ENCODE peak calls at places on chromosomes 4 and X, in four cellular contexts. One of them, this sample, is unnamed.

GRCh38 chrX:130625381-130625780 is 223.6 kb downstream of the RBMX2 start:
- DNase-seq in HCT116: no peak
- DNase-seq in GM23248: no peak
- DNase-seq in A549: no peak
- DNase-seq in this sample: no peak

GRCh38 chrX:15177316-15177715 is 92.6 kb downstream of the ASB9 start:
- DNase-seq in HCT116: no peak
- DNase-seq in A549: no peak
- DNase-seq in GM23248: no peak
- DNase-seq in this sample: no peak

GRCh38 chr4:65510976-65511375 is 159.3 kb downstream of the EPHA5 start:
- DNase-seq in GM23248: peak
- DNase-seq in A549: no peak
- DNase-seq in HCT116: no peak
- DNase-seq in this sample: peak

GRCh38 chrX:15563056-15563455 is 37.7 kb downstream of the ACE2 start:
- DNase-seq in HCT116: no peak
- DNase-seq in A549: no peak
- DNase-seq in GM23248: no peak
- DNase-seq in this sample: no peak

GRCh38 chr4:108215055-108215454 is 46.3 kb upstream of the LEF1 start:
- DNase-seq in A549: no peak
- DNase-seq in HCT116: no peak
- DNase-seq in GM23248: no peak
- DNase-seq in this sample: no peak

GRCh38 chr4:122456228-122457106 is at the start of gene IL2:
- DNase-seq in A549: no peak
- DNase-seq in GM23248: no peak
- DNase-seq in HCT116: no peak
- DNase-seq in this sample: no peak

GRCh38 chr4:6204871-6205583 is 4.7 kb upstream of the JAKMIP1 start:
- DNase-seq in HCT116: no peak
- DNase-seq in GM23248: no peak
- DNase-seq in A549: no peak
- DNase-seq in this sample: no peak

GRCh38 chrX:134636859-134637258 is 21.4 kb downstream of the PLAC1 start:
- DNase-seq in A549: no peak
- DNase-seq in HCT116: no peak
- DNase-seq in GM23248: peak
- DNase-seq in this sample: no peak

GRCh38 chr4:87555751-87556619 is 26.8 kb upstream of the SPARCL1 start:
- DNase-seq in GM23248: peak
- DNase-seq in A549: peak
- DNase-seq in HCT116: no peak
- DNase-seq in this sample: peak

GRCh38 chrX:5409106-5409505 is 819.6 kb downstream of the NLGN4X start:
- DNase-seq in HCT116: no peak
- DNase-seq in GM23248: no peak
- DNase-seq in A549: no peak
- DNase-seq in this sample: no peak

GRCh38 chr4:14856076-14856926 is 146.0 kb upstream of the CPEB2 start:
- DNase-seq in A549: peak
- DNase-seq in GM23248: peak
- DNase-seq in HCT116: peak
- DNase-seq in this sample: peak

GRCh38 chr4:15110120-15110571 is 107.9 kb downstream of the CPEB2 start:
- DNase-seq in GM23248: no peak
- DNase-seq in A549: no peak
- DNase-seq in HCT116: no peak
- DNase-seq in this sample: no peak

GRCh38 chr4:125750399-125750798 is 435.6 kb downstream of the FAT4 start:
- DNase-seq in GM23248: peak
- DNase-seq in A549: no peak
- DNase-seq in HCT116: no peak
- DNase-seq in this sample: peak

GRCh38 chrX:126489141-126489540 is 63.5 kb downstream of the DCAF12L1 start:
- DNase-seq in A549: no peak
- DNase-seq in GM23248: no peak
- DNase-seq in HCT116: no peak
- DNase-seq in this sample: no peak

GRCh38 chrX:30713061-30713525 is 59.9 kb downstream of the GK start:
- DNase-seq in HCT116: peak
- DNase-seq in GM23248: peak
- DNase-seq in A549: peak
- DNase-seq in this sample: no peak

GRCh38 chrX:49273181-49273727 is 3.7 kb downstream of the PPP1R3F start:
- DNase-seq in A549: no peak
- DNase-seq in HCT116: no peak
- DNase-seq in GM23248: no peak
- DNase-seq in this sample: peak

GRCh38 chr4:158778065-158778711 is 9.4 kb downstream of the FNIP2 start:
- DNase-seq in HCT116: no peak
- DNase-seq in A549: no peak
- DNase-seq in GM23248: no peak
- DNase-seq in this sample: no peak

GRCh38 chrX:7146026-7146702 is 1.3 kb upstream of the STS start:
- DNase-seq in HCT116: no peak
- DNase-seq in A549: peak
- DNase-seq in GM23248: peak
- DNase-seq in this sample: no peak

GRCh38 chrX:85391879-85392238 is 12.4 kb upstream of the POF1B start:
- DNase-seq in HCT116: no peak
- DNase-seq in A549: no peak
- DNase-seq in GM23248: no peak
- DNase-seq in this sample: no peak

GRCh38 chr4:159541143-159541542 is 438.3 kb downstream of the RAPGEF2 start:
- DNase-seq in GM23248: no peak
- DNase-seq in HCT116: no peak
- DNase-seq in A549: no peak
- DNase-seq in this sample: no peak

GRCh38 chr4:140238353-140239041 is 84.5 kb upstream of the MAML3 start:
- DNase-seq in GM23248: peak
- DNase-seq in HCT116: no peak
- DNase-seq in A549: no peak
- DNase-seq in this sample: peak

GRCh38 chr4:24956763-24957162 is 43.9 kb upstream of the CCDC149 start:
- DNase-seq in A549: no peak
- DNase-seq in GM23248: no peak
- DNase-seq in HCT116: no peak
- DNase-seq in this sample: no peak

GRCh38 chrX:97167333-97167732 is 283.6 kb downstream of the RPA4 start:
- DNase-seq in A549: no peak
- DNase-seq in GM23248: no peak
- DNase-seq in HCT116: no peak
- DNase-seq in this sample: no peak
- H3K4me2 ChIP-seq in A549: no peak
- H3K4me2 ChIP-seq in GM23248: no peak
- H3K4me2 ChIP-seq in HCT116: no peak
- H3K4me2 ChIP-seq in this sample: no peak

DNA sequence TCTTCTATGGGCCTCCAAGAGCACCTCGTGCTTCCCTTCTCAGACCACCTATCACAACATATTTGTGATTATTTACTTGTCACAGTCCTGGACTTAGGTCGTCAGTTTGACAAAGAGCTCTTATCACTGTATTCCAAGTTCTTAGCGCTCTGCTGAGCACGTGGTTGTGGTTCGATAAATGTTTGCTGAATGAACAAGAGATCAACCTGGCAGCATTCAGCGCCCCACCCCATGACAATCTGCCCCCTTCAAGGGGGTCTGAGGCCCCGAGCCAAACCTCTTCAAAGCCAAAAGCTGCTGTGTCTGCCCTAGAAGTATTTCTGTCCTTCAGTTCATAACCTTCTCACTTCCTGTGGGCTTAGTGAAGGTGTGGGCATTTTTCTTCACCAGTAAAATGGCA is 15.0 kb downstream of the RPS4X start:
- DNase-seq in GM23248: no peak
- DNase-seq in A549: no peak
- DNase-seq in HCT116: no peak
- DNase-seq in this sample: no peak
- H3K4me2 ChIP-seq in GM23248: no peak
- H3K4me2 ChIP-seq in A549: no peak
- H3K4me2 ChIP-seq in HCT116: no peak
- H3K4me2 ChIP-seq in this sample: no peak

GRCh38 chr4:138192113-138192512 is 50.0 kb downstream of the SLC7A11 start:
- DNase-seq in HCT116: peak
- DNase-seq in A549: peak
- DNase-seq in GM23248: peak
- DNase-seq in this sample: peak
- H3K4me2 ChIP-seq in HCT116: peak
- H3K4me2 ChIP-seq in A549: peak
- H3K4me2 ChIP-seq in GM23248: no peak
- H3K4me2 ChIP-seq in this sample: no peak

DNA sequence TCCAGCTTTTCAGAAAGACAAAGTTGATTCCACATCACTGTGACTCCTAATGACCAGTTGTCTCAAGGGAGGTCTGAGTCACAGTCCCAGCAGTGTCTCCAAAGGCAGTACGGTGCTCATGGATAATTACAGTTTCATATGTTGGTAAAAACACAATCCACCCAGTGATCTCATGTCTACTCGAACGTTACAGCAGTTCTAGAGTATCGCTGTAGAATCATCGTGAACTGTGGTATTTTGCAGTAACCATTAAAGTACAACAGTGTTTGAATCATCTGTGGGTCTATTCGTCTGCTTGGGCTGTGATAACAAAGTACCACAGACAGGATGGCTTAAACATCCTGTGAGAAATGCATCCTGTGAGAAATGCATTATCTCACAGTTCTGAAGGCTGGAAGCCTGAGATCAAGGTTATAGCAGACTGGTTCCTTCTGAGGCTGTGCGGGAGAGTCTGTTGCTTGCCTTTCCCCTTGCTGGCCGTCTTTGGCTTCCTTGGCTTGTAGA is 121.1 kb upstream of the SORBS2 start:
- DNase-seq in A549: no peak
- DNase-seq in HCT116: no peak
- DNase-seq in GM23248: peak
- DNase-seq in this sample: peak
- H3K4me2 ChIP-seq in A549: no peak
- H3K4me2 ChIP-seq in HCT116: no peak
- H3K4me2 ChIP-seq in GM23248: no peak
- H3K4me2 ChIP-seq in this sample: peak

GRCh38 chrX:132191938-132192337 is 27.3 kb downstream of the RAP2C start:
- DNase-seq in GM23248: no peak
- DNase-seq in A549: no peak
- DNase-seq in HCT116: no peak
- DNase-seq in this sample: no peak
- H3K4me2 ChIP-seq in GM23248: no peak
- H3K4me2 ChIP-seq in A549: no peak
- H3K4me2 ChIP-seq in HCT116: no peak
- H3K4me2 ChIP-seq in this sample: no peak

This sample was measured in osteoblast.